ENCODE peak calls at places on chromosomes 3 and 15, in nine cellular contexts. A, M, E, U, Q, F, Z, P and L are unnamed samples.

GRCh38 chr3:151107701-151108100 is 22.2 kb downstream of the MED12L start:
- DNase-seq in P (no peak), U (no peak), M (no peak), F (no peak), Z (no peak), Q (no peak), A (no peak), E (no peak), L (no peak)

GRCh38 chr3:129162729-129163579 is 2.1 kb upstream of the ISY1 start:
- DNase-seq in U (no peak), Z (no peak), M (peak), P (peak), Q (no peak), F (no peak), E (no peak), A (no peak), L (no peak)

GRCh38 chr3:16508242-16508575 is 5.3 kb downstream of the RFTN1 start:
- DNase-seq in E (no peak), U (no peak), Z (no peak), A (no peak), Q (no peak), P (no peak), M (no peak), F (no peak), L (no peak)

GRCh38 chr3:139561959-139562676 is 22.6 kb upstream of the RBP1 start:
- DNase-seq in E (no peak), P (peak), Q (peak), Z (peak), M (no peak), A (peak), F (peak), U (peak), L (peak)

GRCh38 chr15:70490838-70491155 is 272.6 kb downstream of the UACA start:
- DNase-seq in Q (no peak), A (no peak), Z (no peak), F (no peak), E (no peak), M (no peak), P (no peak), U (no peak), L (no peak)

GRCh38 chr15:58340176-58340575 is 91.6 kb upstream of the LIPC start:
- DNase-seq in U (no peak), P (no peak), M (no peak), A (peak), Z (no peak), E (peak), F (no peak), Q (peak), L (no peak)

GRCh38 chr15:99732268-99732641 is 982 bp downstream of the LYSMD4 start:
- DNase-seq in A (peak), F (no peak), Q (peak), U (no peak), M (no peak), Z (no peak), E (no peak), P (peak), L (no peak)

GRCh38 chr3:195770081-195770840 is 41.5 kb downstream of the MUC4 start:
- DNase-seq in E (no peak), A (no peak), Z (no peak), P (peak), M (no peak), U (no peak), F (no peak), Q (no peak), L (no peak)

GRCh38 chr15:36678308-36678707 is 98.9 kb downstream of the CDIN1 start:
- DNase-seq in Z (no peak), M (no peak), Q (no peak), A (no peak), U (no peak), E (no peak), P (no peak), F (no peak), L (no peak)

GRCh38 chr3:62154457-62155148 is 218.7 kb downstream of the FEZF2 start:
- DNase-seq in Q (no peak), A (no peak), E (no peak), U (no peak), Z (no peak), P (no peak), M (no peak), F (no peak), L (no peak)

GRCh38 chr3:164488893-164489292 is 589.4 kb downstream of the SI start:
- DNase-seq in E (no peak), F (no peak), P (no peak), Z (no peak), A (no peak), M (no peak), U (no peak), Q (no peak), L (no peak)

GRCh38 chr15:100383302-100384107 is 41.7 kb upstream of the ADAMTS17 start:
- DNase-seq in U (peak), F (peak), E (no peak), M (peak), P (peak), Q (peak), Z (peak), A (peak), L (peak)

GRCh38 chr3:155664922-155665695 is 79.8 kb downstream of the PLCH1 start:
- DNase-seq in E (peak), P (no peak), Z (peak), Q (peak), U (peak), F (peak), A (peak), M (no peak), L (peak)

GRCh38 chr3:196406806-196407470 is 25.3 kb downstream of the UBXN7 start:
- DNase-seq in M (peak), A (peak), F (peak), Q (peak), P (no peak), Z (no peak), E (peak), U (no peak), L (no peak)

GRCh38 chr15:25810631-25811077 is 52.5 kb downstream of the ATP10A start:
- DNase-seq in Z (no peak), F (no peak), M (no peak), P (peak), U (no peak), Q (no peak), E (no peak), A (no peak), L (peak)

GRCh38 chr3:186487819-186488218 is 56.4 kb downstream of the CRYGS start:
- DNase-seq in M (peak), P (no peak), Z (no peak), Q (no peak), F (no peak), E (no peak), A (peak), U (no peak), L (peak)

GRCh38 chr3:189273736-189274135 is 102.0 kb downstream of the TPRG1 start:
- DNase-seq in P (no peak), A (peak), Z (no peak), E (no peak), M (no peak), Q (peak), F (no peak), U (no peak), L (no peak)

GRCh38 chr15:21262851-21263400 is 177.4 kb downstream of the POTEB3 start:
- DNase-seq in A (no peak), M (no peak), P (no peak), Z (no peak), F (no peak), E (no peak), Q (no peak), U (no peak), L (no peak)

GRCh38 chr3:186502138-186502941 is 41.8 kb downstream of the CRYGS start:
- DNase-seq in A (no peak), E (no peak), P (no peak), Z (no peak), F (no peak), Q (no peak), U (no peak), M (no peak), L (no peak)

GRCh38 chr3:73624363-73625123 is at the start of gene PDZRN3:
- DNase-seq in A (peak), M (peak), F (peak), Q (peak), E (no peak), U (no peak), Z (no peak), P (no peak), L (peak)

GRCh38 chr3:73623316-73623715 is 1.4 kb downstream of the PDZRN3 start:
- DNase-seq in Q (no peak), F (no peak), Z (no peak), M (no peak), U (no peak), E (no peak), P (no peak), A (peak), L (no peak)

GRCh38 chr3:73623996-73624362 is 762 bp downstream of the PDZRN3 start:
- DNase-seq in F (no peak), P (no peak), A (peak), Q (peak), M (peak), Z (no peak), U (no peak), E (no peak), L (peak)

GRCh38 chr3:73622135-73622534 is 2.6 kb downstream of the PDZRN3 start:
- DNase-seq in U (no peak), M (no peak), Z (no peak), F (no peak), A (peak), P (no peak), Q (no peak), E (no peak), L (peak)

DNA sequence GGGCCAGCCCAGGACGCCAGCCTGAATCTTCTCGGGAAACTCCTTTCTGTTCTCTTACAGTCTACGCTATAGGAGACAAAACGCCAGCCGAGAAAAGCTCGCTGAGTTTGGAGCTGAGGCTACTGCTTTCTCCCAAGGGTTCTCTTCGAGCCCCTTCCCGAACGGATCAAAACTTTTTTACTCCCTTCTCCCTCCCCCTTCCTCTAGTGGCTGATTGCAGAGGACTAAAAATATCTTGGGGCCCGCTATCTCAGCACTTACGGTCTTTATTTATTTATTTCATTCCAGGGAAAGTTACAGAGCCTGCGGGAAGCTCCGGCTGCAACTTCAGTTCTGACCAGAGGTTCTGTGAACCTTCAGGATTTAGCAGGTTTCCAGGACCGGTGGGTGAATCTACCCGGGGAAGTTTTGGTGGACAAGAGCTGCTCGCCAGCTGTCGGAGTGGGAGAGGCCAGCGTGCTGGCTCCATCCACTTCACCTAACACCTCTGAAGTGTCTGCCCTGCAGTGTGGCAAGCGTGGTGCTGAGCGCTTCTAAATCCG is 454 bp upstream of the PDZRN3 start:
- DNase-seq in Q (peak), E (no peak), M (peak), A (peak), U (no peak), F (no peak), Z (no peak), P (no peak), L (peak)
- H3K4me3 ChIP-seq in Q (peak), E (peak), M (peak), A (peak), U (no peak), F (peak), Z (peak), P (no peak), L (peak)

GRCh38 chr3:48566401-48566760 is 2.8 kb upstream of the UCN2 start:
- DNase-seq in U (no peak), E (no peak), M (no peak), Z (no peak), F (no peak), P (no peak), Q (no peak), A (no peak), L (no peak)
- H3K4me3 ChIP-seq in U (no peak), E (no peak), M (no peak), Z (no peak), F (no peak), P (no peak), Q (no peak), A (no peak), L (no peak)

GRCh38 chr3:42608586-42608985 is 8.1 kb downstream of the NKTR start:
- DNase-seq in E (no peak), A (peak), Z (no peak), U (no peak), F (no peak), P (no peak), Q (no peak), M (peak), L (no peak)

GRCh38 chr3:42612147-42612680 is 11.7 kb downstream of the NKTR start:
- DNase-seq in A (no peak), F (no peak), M (no peak), Z (no peak), Q (no peak), P (no peak), E (no peak), U (no peak), L (no peak)

GRCh38 chr3:42610978-42611377 is 10.5 kb downstream of the NKTR start:
- DNase-seq in Z (no peak), U (no peak), Q (peak), E (no peak), P (no peak), A (peak), M (no peak), F (no peak), L (no peak)

GRCh38 chr3:42613462-42613861 is 13.0 kb downstream of the NKTR start:
- DNase-seq in Z (no peak), Q (peak), A (peak), M (no peak), U (no peak), F (no peak), E (no peak), P (no peak), L (peak)

GRCh38 chr3:42612928-42613327 is 12.4 kb downstream of the NKTR start:
- DNase-seq in P (peak), A (no peak), F (no peak), E (no peak), U (no peak), Q (no peak), M (no peak), Z (no peak), L (no peak)
- H3K4me3 ChIP-seq in P (no peak), A (no peak), F (no peak), E (no peak), U (no peak), Q (no peak), M (no peak), Z (no peak), L (no peak)

GRCh38 chr3:122078235-122078935 is 23.2 kb downstream of the CD86 start:
- DNase-seq in Z (no peak), P (peak), E (no peak), U (no peak), Q (no peak), F (no peak), A (no peak), M (no peak), L (no peak)
- H3K4me3 ChIP-seq in Z (no peak), P (peak), E (no peak), U (no peak), Q (no peak), F (no peak), A (no peak), M (no peak), L (no peak)

GRCh38 chr3:147422226-147422933 is 13.2 kb downstream of the ZIC1 start:
- DNase-seq in P (no peak), F (no peak), A (no peak), Z (no peak), M (no peak), Q (no peak), U (no peak), E (no peak), L (no peak)
- H3K4me3 ChIP-seq in P (no peak), F (no peak), A (no peak), Z (no peak), M (no peak), Q (no peak), U (no peak), E (no peak), L (no peak)

DNA sequence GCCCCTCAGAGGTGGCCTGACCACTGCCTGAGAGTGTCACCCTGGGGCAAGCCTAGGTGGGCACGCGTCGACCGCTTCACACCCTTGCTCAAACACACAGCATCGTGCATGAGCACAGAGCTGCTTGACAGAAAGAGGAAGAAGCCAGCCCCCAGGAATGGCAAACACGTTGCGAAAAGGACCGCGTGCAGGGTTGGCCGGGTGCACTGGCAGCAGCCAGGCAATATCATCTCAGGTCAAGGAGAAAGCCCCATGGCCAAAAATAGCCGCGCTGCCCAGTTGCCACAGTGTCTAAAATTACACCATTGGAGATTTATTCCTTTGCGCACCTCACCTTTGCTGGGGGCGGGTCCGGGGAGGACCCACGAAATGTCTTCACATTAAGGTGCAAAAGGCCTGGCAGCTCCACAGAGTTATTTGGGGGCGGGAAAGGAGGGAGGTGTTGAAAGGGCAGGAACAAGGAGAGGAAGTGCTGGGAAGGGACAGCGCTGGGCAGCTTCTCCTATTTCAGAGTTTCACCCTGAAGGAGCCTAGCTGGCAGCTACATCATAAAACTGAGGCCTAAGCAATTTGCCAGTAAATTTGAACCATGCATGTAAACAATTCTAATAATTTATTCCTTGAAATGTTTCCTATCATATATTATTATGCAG is 44.7 kb upstream of the NR2F2 start:
- DNase-seq in P (no peak), Z (no peak), Q (no peak), U (no peak), E (no peak), A (no peak), F (no peak), M (no peak), L (no peak)
- H3K4me3 ChIP-seq in P (no peak), Z (no peak), Q (no peak), U (no peak), E (no peak), A (no peak), F (no peak), M (no peak), L (no peak)

GRCh38 chr15:69119016-69119415 is 41.4 kb upstream of the GLCE start:
- DNase-seq in Z (no peak), M (peak), E (no peak), A (no peak), P (no peak), U (no peak), F (no peak), Q (no peak), L (no peak)

GRCh38 chr15:69118089-69118488 is 42.3 kb upstream of the GLCE start:
- DNase-seq in A (no peak), M (no peak), F (no peak), E (no peak), P (no peak), U (no peak), Z (no peak), Q (no peak), L (no peak)

GRCh38 chr15:69116391-69116790 is 44.0 kb upstream of the GLCE start:
- DNase-seq in M (no peak), U (no peak), Z (no peak), F (no peak), Q (no peak), A (no peak), E (no peak), P (no peak), L (no peak)

GRCh38 chr15:69119692-69120395 is 40.6 kb upstream of the GLCE start:
- DNase-seq in Q (no peak), M (peak), F (no peak), P (no peak), Z (no peak), U (no peak), E (no peak), A (no peak), L (no peak)

GRCh38 chr15:69117431-69117841 is 43.0 kb upstream of the GLCE start:
- DNase-seq in A (no peak), F (no peak), Z (no peak), P (no peak), E (no peak), U (no peak), Q (no peak), M (no peak), L (no peak)
- H3K4me3 ChIP-seq in A (no peak), F (no peak), Z (no peak), P (no peak), E (no peak), U (no peak), Q (no peak), M (no peak), L (no peak)